ENCODE peak calls at places on chromosomes 11 and 22, in seven cellular contexts. One of them, this sample, is unnamed.

GRCh38 chr11:107769189-107769588 is 57.3 kb upstream of the SLN start:
- DNase-seq in K562: no peak
- DNase-seq in SK-N-SH: no peak
- DNase-seq in HepG2: peak; percentile 7
- DNase-seq in HCT116: peak; percentile 23
- DNase-seq in GM12878: no peak
- DNase-seq in endothelial cell of umbilical vein: no peak
- DNase-seq in this sample: no peak

GRCh38 chr11:115930886-115931537 is 426.8 kb upstream of the CADM1 start:
- DNase-seq in K562: no peak
- DNase-seq in SK-N-SH: no peak
- DNase-seq in HepG2: no peak
- DNase-seq in HCT116: no peak
- DNase-seq in GM12878: no peak
- DNase-seq in endothelial cell of umbilical vein: no peak
- DNase-seq in this sample: no peak

GRCh38 chr22:36352775-36353507 is 34.8 kb downstream of the MYH9 start:
- DNase-seq in K562: no peak
- DNase-seq in SK-N-SH: no peak
- DNase-seq in HepG2: peak; percentile 92
- DNase-seq in HCT116: no peak
- DNase-seq in GM12878: no peak
- DNase-seq in endothelial cell of umbilical vein: peak; percentile 90
- DNase-seq in this sample: no peak

GRCh38 chr11:17776213-17776875 is 41.8 kb downstream of the KCNC1 start:
- DNase-seq in K562: no peak
- DNase-seq in SK-N-SH: no peak
- DNase-seq in HepG2: no peak
- DNase-seq in HCT116: no peak
- DNase-seq in GM12878: no peak
- DNase-seq in endothelial cell of umbilical vein: no peak
- DNase-seq in this sample: no peak

GRCh38 chr11:109752212-109752825 is 330.3 kb downstream of the C11orf87 start:
- DNase-seq in K562: no peak
- DNase-seq in SK-N-SH: no peak
- DNase-seq in HepG2: no peak
- DNase-seq in HCT116: no peak
- DNase-seq in GM12878: no peak
- DNase-seq in endothelial cell of umbilical vein: no peak
- DNase-seq in this sample: no peak

GRCh38 chr11:73200256-73200655 is 17.8 kb upstream of the P2RY2 start:
- DNase-seq in K562: no peak
- DNase-seq in SK-N-SH: no peak
- DNase-seq in HepG2: no peak
- DNase-seq in HCT116: no peak
- DNase-seq in GM12878: no peak
- DNase-seq in endothelial cell of umbilical vein: no peak
- DNase-seq in this sample: no peak

GRCh38 chr11:49851971-49852389 is 100.2 kb upstream of the OR4C13 start:
- DNase-seq in K562: no peak
- DNase-seq in SK-N-SH: no peak
- DNase-seq in HepG2: no peak
- DNase-seq in HCT116: no peak
- DNase-seq in GM12878: no peak
- DNase-seq in endothelial cell of umbilical vein: no peak
- DNase-seq in this sample: no peak

GRCh38 chr11:6323291-6323905 is 3.1 kb upstream of the CAVIN3 start:
- DNase-seq in K562: no peak
- DNase-seq in SK-N-SH: no peak
- DNase-seq in HepG2: no peak
- DNase-seq in HCT116: no peak
- DNase-seq in GM12878: no peak
- DNase-seq in endothelial cell of umbilical vein: no peak
- DNase-seq in this sample: no peak

GRCh38 chr11:129458278-129458677 is 82.6 kb downstream of the BARX2 start:
- DNase-seq in K562: no peak
- DNase-seq in SK-N-SH: no peak
- DNase-seq in HepG2: no peak
- DNase-seq in HCT116: no peak
- DNase-seq in GM12878: no peak
- DNase-seq in endothelial cell of umbilical vein: no peak
- DNase-seq in this sample: no peak

GRCh38 chr11:76919887-76920746 is 59.4 kb downstream of the ACER3 start:
- DNase-seq in K562: peak; percentile 61
- DNase-seq in SK-N-SH: peak; percentile 66
- DNase-seq in HepG2: peak; percentile 79
- DNase-seq in HCT116: peak; percentile 60
- DNase-seq in GM12878: peak; percentile 43
- DNase-seq in endothelial cell of umbilical vein: peak; percentile 77
- DNase-seq in this sample: peak; percentile 80

GRCh38 chr11:3131330-3131941 is 33.7 kb downstream of the OSBPL5 start:
- DNase-seq in K562: no peak
- DNase-seq in SK-N-SH: no peak
- DNase-seq in HepG2: no peak
- DNase-seq in HCT116: no peak
- DNase-seq in GM12878: no peak
- DNase-seq in endothelial cell of umbilical vein: no peak
- DNase-seq in this sample: no peak

GRCh38 chr11:10488581-10489443 is 33.7 kb downstream of the AMPD3 start:
- DNase-seq in K562: no peak
- DNase-seq in SK-N-SH: no peak
- DNase-seq in HepG2: no peak
- DNase-seq in HCT116: no peak
- DNase-seq in GM12878: peak; percentile 63
- DNase-seq in endothelial cell of umbilical vein: no peak
- DNase-seq in this sample: no peak

GRCh38 chr11:110955797-110956196 is 243.6 kb upstream of the ARHGAP20 start:
- DNase-seq in K562: no peak
- DNase-seq in SK-N-SH: no peak
- DNase-seq in HepG2: no peak
- DNase-seq in HCT116: no peak
- DNase-seq in GM12878: no peak
- DNase-seq in endothelial cell of umbilical vein: no peak
- DNase-seq in this sample: no peak

GRCh38 chr22:42939941-42940653 is 74.9 kb downstream of the PACSIN2 start:
- DNase-seq in K562: no peak
- DNase-seq in SK-N-SH: no peak
- DNase-seq in HepG2: peak; percentile 88
- DNase-seq in HCT116: peak; percentile 78
- DNase-seq in GM12878: no peak
- DNase-seq in endothelial cell of umbilical vein: peak; percentile 95
- DNase-seq in this sample: no peak

GRCh38 chr22:33635766-33636165 is 284.5 kb downstream of the LARGE1 start:
- DNase-seq in K562: no peak
- DNase-seq in SK-N-SH: no peak
- DNase-seq in HepG2: no peak
- DNase-seq in HCT116: no peak
- DNase-seq in GM12878: no peak
- DNase-seq in endothelial cell of umbilical vein: no peak
- DNase-seq in this sample: no peak

GRCh38 chr22:19169002-19169946 is 9.3 kb downstream of the SLC25A1 start:
- DNase-seq in K562: peak; percentile 88
- DNase-seq in SK-N-SH: peak; percentile 60
- DNase-seq in HepG2: no peak
- DNase-seq in HCT116: no peak
- DNase-seq in GM12878: no peak
- DNase-seq in endothelial cell of umbilical vein: no peak
- DNase-seq in this sample: no peak

GRCh38 chr11:77107950-77108349 is 5.3 kb downstream of the OMP start:
- DNase-seq in K562: no peak
- DNase-seq in SK-N-SH: no peak
- DNase-seq in HepG2: peak; percentile 60
- DNase-seq in HCT116: peak; percentile 36
- DNase-seq in GM12878: no peak
- DNase-seq in endothelial cell of umbilical vein: peak; percentile 60
- DNase-seq in this sample: no peak

DNA sequence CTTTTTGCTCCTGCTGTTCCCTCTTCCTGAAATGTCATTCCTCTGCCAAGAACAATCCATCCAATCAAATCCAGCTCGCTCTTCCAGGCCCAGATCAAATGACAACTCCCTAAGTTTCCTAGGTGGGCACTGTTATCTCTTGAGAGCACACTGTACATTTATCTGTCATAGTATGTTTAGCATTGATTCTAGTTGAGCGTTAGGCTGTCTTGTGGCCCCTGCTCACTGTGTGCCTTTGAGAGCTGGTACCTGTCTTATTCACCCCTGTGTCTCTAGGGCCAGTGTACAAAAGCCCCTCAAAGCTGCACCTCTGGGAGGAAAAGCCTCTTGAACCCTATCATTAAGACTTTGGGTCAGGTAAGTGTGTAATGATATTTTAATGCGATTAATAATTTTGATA is 7.1 kb upstream of the LMO2 start:
- DNase-seq in K562: no peak
- DNase-seq in SK-N-SH: no peak
- DNase-seq in HepG2: no peak
- DNase-seq in HCT116: no peak
- DNase-seq in GM12878: no peak
- DNase-seq in endothelial cell of umbilical vein: no peak
- DNase-seq in this sample: no peak
- H3K27ac ChIP-seq in K562: peak overlapping the region; percentile 42
- H3K27ac ChIP-seq in SK-N-SH: no peak overlapping the region
- H3K27ac ChIP-seq in HepG2: no peak overlapping the region
- H3K27ac ChIP-seq in HCT116: no peak overlapping the region
- H3K27ac ChIP-seq in GM12878: no peak overlapping the region
- H3K27ac ChIP-seq in endothelial cell of umbilical vein: peak overlapping the region; percentile 64
- H3K27ac ChIP-seq in this sample: no peak overlapping the region

GRCh38 chr11:289145-289705 is 299 bp downstream of the PGGHG start:
- DNase-seq in K562: peak; percentile 96
- DNase-seq in SK-N-SH: no peak
- DNase-seq in HepG2: no peak
- DNase-seq in HCT116: no peak
- DNase-seq in GM12878: no peak
- DNase-seq in endothelial cell of umbilical vein: no peak
- DNase-seq in this sample: no peak
- TF ChIP-seq POLR2AphosphoS5 in K562: peak; percentile 2
- TF ChIP-seq POLR2AphosphoS5 in SK-N-SH: no peak
- TF ChIP-seq POLR2AphosphoS5 in HepG2: peak; percentile 33
- TF ChIP-seq POLR2AphosphoS5 in HCT116: peak; percentile 77
- TF ChIP-seq POLR2AphosphoS5 in GM12878: peak; percentile 31
- TF ChIP-seq POLR2AphosphoS5 in endothelial cell of umbilical vein: peak; percentile 45
- TF ChIP-seq POLR2AphosphoS5 in this sample: no peak

DNA sequence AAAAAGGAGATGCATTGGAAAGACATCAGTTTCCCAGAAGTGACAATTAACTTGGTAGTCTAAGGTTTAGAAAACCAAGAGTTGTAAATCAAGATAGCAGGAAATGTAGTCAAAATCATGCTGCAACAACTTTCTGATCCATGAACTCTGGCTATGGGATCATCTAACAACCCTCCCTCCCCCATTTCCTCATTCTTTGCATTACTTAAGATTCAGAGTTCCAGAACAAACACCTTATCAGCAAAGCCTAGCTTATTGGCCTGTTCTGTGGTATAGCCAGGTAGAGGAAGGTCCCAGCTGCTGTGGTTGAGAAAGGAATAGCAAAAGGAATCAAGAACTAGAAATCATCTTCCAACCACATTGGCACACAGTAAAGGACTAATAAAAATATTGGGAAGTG is 651.1 kb downstream of the METTL15 start:
- DNase-seq in K562: no peak
- DNase-seq in SK-N-SH: no peak
- DNase-seq in HepG2: no peak
- DNase-seq in HCT116: peak; percentile 2
- DNase-seq in GM12878: no peak
- DNase-seq in endothelial cell of umbilical vein: peak; percentile 72
- DNase-seq in this sample: no peak
- H3K9ac ChIP-seq in K562: no peak overlapping the region
- H3K9ac ChIP-seq in SK-N-SH: no peak overlapping the region
- H3K9ac ChIP-seq in HepG2: no peak overlapping the region
- H3K9ac ChIP-seq in HCT116: no peak overlapping the region
- H3K9ac ChIP-seq in GM12878: no peak overlapping the region
- H3K9ac ChIP-seq in endothelial cell of umbilical vein: no peak overlapping the region
- H3K9ac ChIP-seq in this sample: no peak overlapping the region

DNA sequence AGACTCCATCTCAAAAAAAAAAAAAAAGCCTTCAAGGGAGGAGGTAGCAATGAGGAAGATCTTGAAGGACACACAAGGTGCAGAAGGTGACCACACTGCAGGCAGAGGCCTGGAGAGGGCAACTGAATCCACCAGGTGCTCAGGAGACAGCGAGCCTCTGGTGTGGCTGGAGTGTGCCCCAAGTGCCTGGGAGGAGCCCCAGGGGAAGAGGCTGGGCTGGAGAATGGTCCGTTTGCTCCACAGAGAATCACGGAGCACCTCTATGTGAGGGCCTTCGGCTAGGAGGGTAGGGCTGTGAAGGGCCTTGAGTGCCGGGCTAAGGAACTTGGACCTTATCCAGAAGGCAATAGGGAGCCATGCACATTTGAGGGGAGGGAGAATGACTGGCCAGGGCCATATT is 50.3 kb downstream of the ARRB1 start:
- DNase-seq in K562: no peak
- DNase-seq in SK-N-SH: no peak
- DNase-seq in HepG2: no peak
- DNase-seq in HCT116: no peak
- DNase-seq in GM12878: no peak
- DNase-seq in endothelial cell of umbilical vein: no peak
- DNase-seq in this sample: no peak
- H3K27ac ChIP-seq in K562: no peak overlapping the region
- H3K27ac ChIP-seq in SK-N-SH: no peak overlapping the region
- H3K27ac ChIP-seq in HepG2: no peak overlapping the region
- H3K27ac ChIP-seq in HCT116: no peak overlapping the region
- H3K27ac ChIP-seq in GM12878: no peak overlapping the region
- H3K27ac ChIP-seq in endothelial cell of umbilical vein: no peak overlapping the region
- H3K27ac ChIP-seq in this sample: no peak overlapping the region

DNA sequence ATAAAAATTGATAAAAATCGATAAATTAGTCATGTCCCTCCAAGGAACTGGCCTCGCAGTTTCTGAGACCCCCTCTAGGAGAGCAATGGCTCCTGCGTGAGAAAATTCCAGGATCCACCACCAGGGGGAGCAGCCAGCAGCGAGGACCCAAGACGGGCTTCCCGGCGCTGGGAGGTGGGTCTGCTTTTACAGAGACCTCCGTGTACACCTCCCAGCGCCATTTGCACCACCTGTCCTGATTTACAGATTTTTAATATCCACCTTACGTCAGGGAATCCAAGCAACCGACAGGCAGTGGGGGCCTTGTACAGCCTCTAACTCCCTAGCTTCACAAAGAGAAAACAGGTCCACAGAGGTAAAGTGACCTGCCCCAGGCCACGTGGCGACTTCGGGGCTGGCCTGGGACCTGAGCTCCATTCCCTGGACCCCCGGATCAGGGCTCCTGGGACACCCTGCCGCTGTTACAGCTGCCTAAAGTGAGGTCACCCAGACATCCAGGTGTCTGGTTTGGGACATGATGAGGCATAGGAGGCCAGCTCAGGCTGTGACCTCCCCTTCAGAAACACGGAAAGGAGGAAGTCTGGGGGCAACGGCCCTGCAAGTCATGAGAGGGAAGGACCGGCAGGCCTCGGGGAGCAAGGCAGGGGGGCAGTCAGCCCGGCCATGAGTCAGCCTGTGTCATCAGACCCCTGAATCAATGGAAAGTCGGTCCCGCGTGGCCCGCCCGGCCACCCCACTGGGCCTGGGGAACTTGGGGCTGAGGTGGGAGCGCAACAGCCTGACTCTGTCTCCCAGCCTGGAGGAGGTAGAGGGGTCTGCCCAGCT is 3.5 kb downstream of the OSM start:
- DNase-seq in K562: peak; percentile 74
- DNase-seq in SK-N-SH: peak; percentile 92
- DNase-seq in HepG2: peak; percentile 64
- DNase-seq in HCT116: no peak
- DNase-seq in GM12878: no peak
- DNase-seq in endothelial cell of umbilical vein: peak; percentile 57
- DNase-seq in this sample: no peak
- TF ChIP-seq POLR2AphosphoS5 in K562: no peak
- TF ChIP-seq POLR2AphosphoS5 in SK-N-SH: no peak
- TF ChIP-seq POLR2AphosphoS5 in HepG2: no peak
- TF ChIP-seq POLR2AphosphoS5 in HCT116: no peak
- TF ChIP-seq POLR2AphosphoS5 in GM12878: no peak
- TF ChIP-seq POLR2AphosphoS5 in endothelial cell of umbilical vein: no peak
- TF ChIP-seq POLR2AphosphoS5 in this sample: no peak

This sample was measured in SK-N-MC.